ENCODE peak calls at places on chromosomes 11 and 22, in six cellular contexts. U is sciatic nerve; D is SW480; A is stimulated activated CD8-positive, alpha-beta memory T cell treated with anti-CD3 and anti-CD28 coated beads, Interleukin-4, amount 100 ng/mL, for 1 hour; X is body of pancreas; P is HAP-1. J is an unnamed sample.

GRCh38 chr11:707817-708420 is 1.9 kb downstream of the EPS8L2 start:
- DNase-seq in D (no peak), A (no peak), U (no peak), P (no peak), X (peak), J (no peak)

GRCh38 chr22:36010913-36011312 is 17.7 kb downstream of the RBFOX2 start:
- DNase-seq in D (no peak), X (no peak), A (no peak), U (no peak), P (no peak), J (no peak)

GRCh38 chr11:46367244-46367915 is 14.1 kb upstream of the MDK start:
- DNase-seq in P (no peak), D (no peak), A (peak), X (peak), U (peak), J (no peak)

GRCh38 chr11:35487532-35488078 is 37.8 kb downstream of the PAMR1 start:
- DNase-seq in A (no peak), X (peak), D (peak), P (peak), U (peak), J (no peak)

GRCh38 chr11:119446871-119447663 is 24.1 kb upstream of the THY1 start:
- DNase-seq in P (no peak), U (no peak), X (no peak), A (no peak), D (no peak), J (no peak)

GRCh38 chr22:50414476-50415248 is 60.2 kb downstream of the SBF1 start:
- DNase-seq in P (no peak), D (no peak), U (no peak), X (no peak), A (no peak), J (no peak)

GRCh38 chr11:17275376-17276235 is 933 bp upstream of the NUCB2 start:
- DNase-seq in D (no peak), A (no peak), X (no peak), P (no peak), U (no peak), J (no peak)

GRCh38 chr22:17792289-17792688 is 18.0 kb upstream of the BID start:
- DNase-seq in D (no peak), X (no peak), A (no peak), U (no peak), P (no peak), J (no peak)

GRCh38 chr11:26330255-26330654 is 1.7 kb upstream of the ANO3 start:
- DNase-seq in P (no peak), U (no peak), X (no peak), D (no peak), A (no peak), J (no peak)

GRCh38 chr11:78810489-78811090 is 235.9 kb upstream of the NARS2 start:
- DNase-seq in X (no peak), U (no peak), P (peak), A (no peak), D (no peak), J (no peak)

GRCh38 chr11:3041699-3042098 is 15.5 kb downstream of the CARS1 start:
- DNase-seq in P (no peak), A (no peak), X (no peak), D (no peak), U (no peak), J (no peak)

GRCh38 chr11:19820100-19820499 is 107.5 kb downstream of the NAV2 start:
- DNase-seq in D (no peak), A (no peak), U (no peak), X (no peak), P (no peak), J (no peak)

J was measured in GOT3.